ENCODE peak calls at places on chromosomes 6 and 20, in eight cellular contexts. G, F, L, Z, O, X, W and D are unnamed samples.

GRCh38 chr20:2327620-2328555 is 32.1 kb downstream of the TGM3 start:
- DNase-seq in G (no peak), F (no peak), W (no peak), Z (no peak), O (no peak), L (no peak), X (no peak), D (no peak)

GRCh38 chr6:141464490-141464889 is 668.2 kb upstream of the GJE1 start:
- DNase-seq in O (peak), L (peak), X (no peak), W (no peak), G (no peak), Z (no peak), F (no peak), D (peak)

GRCh38 chr6:32941412-32941784 is 570 bp upstream of the HLA-DMB start:
- DNase-seq in O (peak), G (no peak), F (no peak), Z (no peak), W (no peak), L (peak), X (peak), D (peak)

GRCh38 chr20:41669708-41670263 is 51.6 kb upstream of the CHD6 start:
- DNase-seq in X (peak), W (no peak), G (no peak), L (no peak), Z (no peak), F (no peak), O (no peak), D (no peak)

GRCh38 chr6:70706491-70707123 is 38.9 kb downstream of the SMAP1 start:
- DNase-seq in G (no peak), F (no peak), X (peak), O (no peak), W (peak), Z (no peak), L (peak), D (no peak)

GRCh38 chr6:15504040-15504491 is 158.8 kb downstream of the DTNBP1 start:
- DNase-seq in W (no peak), L (peak), Z (no peak), X (no peak), G (no peak), F (peak), O (no peak), D (peak)

GRCh38 chr20:38349856-38350255 is 3.6 kb downstream of the LBP start:
- DNase-seq in L (no peak), F (no peak), X (no peak), G (no peak), W (no peak), O (no peak), Z (no peak), D (no peak)

GRCh38 chr6:128204621-128205020 is 303.8 kb upstream of the THEMIS start:
- DNase-seq in F (no peak), L (no peak), W (no peak), Z (no peak), O (no peak), G (no peak), X (no peak), D (peak)

GRCh38 chr6:40804905-40805304 is 217.7 kb upstream of the LRFN2 start:
- DNase-seq in F (no peak), L (no peak), W (no peak), O (no peak), X (no peak), Z (no peak), G (no peak), D (no peak)

GRCh38 chr20:52476074-52476751 is 284.6 kb upstream of the ZFP64 start:
- DNase-seq in Z (no peak), G (no peak), W (no peak), O (no peak), F (no peak), L (no peak), X (no peak), D (no peak)

GRCh38 chr20:2839732-2840137 is 720 bp downstream of the PCED1A start:
- DNase-seq in W (no peak), G (no peak), X (no peak), O (no peak), Z (no peak), L (no peak), F (no peak), D (no peak)